ENCODE peak calls at places on chromosomes 13 and 19, in nine cellular contexts. L is SK-N-SH, G is ovary, O is A549, I is stomach, H is K562, B is transverse colon, D is sigmoid colon, J is H1. A is an unnamed sample.

GRCh38 chr13:49784886-49785570 is 7.5 kb downstream of the KPNA3 start:
- DNase-seq in B (no peak), L (no peak), I (no peak), G (no peak), H (no peak), O (no peak), J (no peak), D (no peak), A (no peak)

GRCh38 chr19:35908977-35909683 is 1.0 kb upstream of the TYROBP start:
- DNase-seq in B (peak), I (peak), G (no peak), D (peak), L (no peak), O (no peak), H (peak), J (no peak), A (peak)

GRCh38 chr13:43041368-43041921 is 18.1 kb downstream of the DNAJC15 start:
- DNase-seq in O (no peak), J (no peak), H (no peak), D (no peak), L (no peak), I (no peak), B (no peak), G (no peak), A (no peak)

GRCh38 chr13:38530492-38530891 is 156.4 kb upstream of the FREM2 start:
- DNase-seq in G (no peak), I (no peak), D (no peak), J (no peak), L (peak), B (no peak), H (no peak), O (no peak), A (no peak)

GRCh38 chr19:35509018-35509652 is 4.3 kb downstream of the DMKN start:
- DNase-seq in G (peak), I (peak), J (peak), B (peak), L (no peak), O (no peak), D (no peak), H (peak), A (no peak)

GRCh38 chr13:77519808-77520207 is 15.7 kb upstream of the SCEL start:
- DNase-seq in B (no peak), J (no peak), O (no peak), L (no peak), G (no peak), D (no peak), H (no peak), I (no peak), A (no peak)

GRCh38 chr19:21143846-21144245 is 2.0 kb downstream of the ZNF431 start:
- DNase-seq in H (peak), D (no peak), G (no peak), L (no peak), I (no peak), B (no peak), O (no peak), J (no peak), A (no peak)

GRCh38 chr13:26759907-26760834 is at the start of gene GPR12:
- DNase-seq in D (no peak), I (no peak), L (peak), H (no peak), B (no peak), G (no peak), O (no peak), J (no peak), A (no peak)

GRCh38 chr19:5156231-5156986 is 184.2 kb downstream of the PTPRS start:
- DNase-seq in G (no peak), D (no peak), B (no peak), H (no peak), L (peak), I (no peak), J (no peak), O (no peak), A (no peak)

GRCh38 chr19:4556574-4557185 is 2.8 kb downstream of the SEMA6B start:
- DNase-seq in G (no peak), H (peak), O (peak), B (peak), J (peak), D (no peak), L (peak), I (no peak), A (no peak)

GRCh38 chr19:7932930-7933300 is 7.0 kb upstream of the CTXN1 start:
- DNase-seq in H (no peak), O (no peak), B (no peak), L (no peak), J (no peak), I (no peak), G (peak), D (no peak), A (no peak)

GRCh38 chr19:53977991-53978731 is 13.3 kb upstream of the CACNG6 start:
- DNase-seq in L (peak), O (peak), B (no peak), J (peak), G (no peak), D (no peak), H (peak), I (no peak), A (no peak)

GRCh38 chr13:52665325-52665724 is 12.7 kb downstream of the SUGT1 start:
- DNase-seq in B (no peak), J (no peak), G (no peak), D (no peak), H (no peak), L (peak), I (no peak), O (peak), A (no peak)

GRCh38 chr19:6126335-6126974 is 9.0 kb upstream of the ACSBG2 start:
- DNase-seq in B (no peak), H (peak), L (peak), I (no peak), G (no peak), O (peak), D (no peak), J (no peak), A (no peak)

GRCh38 chr19:55650602-55651230 is 2.7 kb downstream of the CCDC106 start:
- DNase-seq in I (no peak), L (peak), G (no peak), J (no peak), H (no peak), D (no peak), B (no peak), O (no peak), A (no peak)

GRCh38 chr13:111952814-111953213 is 114.1 kb upstream of the SOX1 start:
- DNase-seq in L (no peak), B (no peak), H (no peak), O (no peak), D (no peak), J (peak), G (no peak), I (no peak), A (no peak)

GRCh38 chr13:98987275-98987674 is 9.4 kb upstream of the DOCK9 start:
- DNase-seq in J (no peak), L (no peak), G (no peak), B (no peak), I (no peak), D (no peak), H (no peak), O (no peak), A (no peak)

GRCh38 chr13:43185206-43185605 is 161.8 kb downstream of the DNAJC15 start:
- DNase-seq in B (no peak), J (no peak), O (no peak), I (no peak), G (no peak), D (no peak), H (no peak), L (no peak), A (no peak)

GRCh38 chr19:15779756-15780476 is 7.5 kb upstream of the OR10H5 start:
- DNase-seq in G (peak), L (no peak), I (peak), H (no peak), J (no peak), O (no peak), D (peak), B (peak), A (peak)

GRCh38 chr13:73351730-73352129 is 292.9 kb downstream of the KLF5 start:
- DNase-seq in D (no peak), J (no peak), O (no peak), G (no peak), B (no peak), I (no peak), H (no peak), L (no peak), A (no peak)

GRCh38 chr13:59094149-59094548 is 1069.6 kb downstream of the DIAPH3 start:
- DNase-seq in J (no peak), O (no peak), G (no peak), I (no peak), L (no peak), H (no peak), B (no peak), D (no peak), A (no peak)
- TF ChIP-seq EP300 in J (no peak), O (no peak), G (no peak), I (no peak), L (no peak), H (no peak), B (no peak), D (no peak), A (no peak)

DNA sequence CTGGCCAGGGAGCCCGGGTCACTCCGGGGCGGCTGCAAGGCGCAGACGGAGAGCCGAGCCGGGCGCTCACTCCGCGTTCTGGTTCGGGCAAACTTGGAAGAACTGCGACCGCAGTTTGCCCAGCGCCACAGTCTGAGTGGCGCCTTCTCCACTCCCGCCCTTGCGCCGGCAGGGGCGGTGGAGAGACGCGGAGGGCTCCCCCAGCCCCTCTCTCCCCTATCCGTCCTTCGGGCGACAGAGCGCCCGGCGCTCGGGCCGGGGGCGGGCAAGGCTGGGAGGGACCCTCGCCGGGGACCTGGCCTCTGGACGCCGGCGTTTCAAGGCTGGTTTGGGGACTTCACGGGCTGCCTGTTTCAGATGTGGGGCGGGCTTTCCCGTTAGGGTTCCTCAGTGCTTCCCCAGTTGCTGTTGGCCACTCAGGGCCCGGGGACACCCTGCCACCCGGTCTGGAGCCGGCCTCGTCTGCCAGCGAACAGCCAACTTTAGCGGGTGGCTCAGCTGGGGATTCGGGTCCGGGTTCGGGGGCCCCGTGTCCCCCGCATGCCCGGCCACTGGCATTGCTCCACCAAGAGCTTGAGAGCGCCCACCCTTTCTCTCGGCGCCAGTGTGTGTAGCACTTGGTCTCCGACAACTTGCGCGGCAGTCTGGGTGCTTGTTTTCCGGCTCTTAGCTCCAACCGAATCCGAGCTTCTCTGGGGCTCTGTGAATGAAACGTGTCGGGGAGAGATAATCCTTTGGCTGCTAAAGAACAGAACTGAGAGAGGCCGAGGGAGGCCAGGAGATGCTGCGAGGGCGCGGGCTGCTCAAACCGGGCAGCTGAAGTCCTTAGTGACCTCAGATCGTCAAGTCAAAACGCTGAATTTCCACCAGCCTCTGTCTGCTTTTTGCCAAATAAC is 1.5 kb downstream of the GPC6 start:
- DNase-seq in H (peak), L (peak), I (peak), B (peak), O (no peak), D (peak), G (peak), J (peak), A (peak)
- TF ChIP-seq CTCF in H (no peak), L (peak), I (no peak), B (no peak), O (peak), D (no peak), G (peak), J (peak), A (peak)

GRCh38 chr19:49338691-49339363 is 3.6 kb downstream of the CD37 start:
- DNase-seq in D (peak), J (peak), H (peak), I (peak), O (peak), B (peak), L (peak), G (peak), A (peak)

GRCh38 chr19:49339364-49340068 is 4.3 kb downstream of the CD37 start:
- DNase-seq in L (peak), I (peak), G (peak), O (no peak), J (peak), B (peak), H (peak), D (peak), A (peak)

GRCh38 chr19:49337267-49338022 is 2.2 kb downstream of the CD37 start:
- DNase-seq in G (no peak), O (no peak), B (no peak), D (no peak), H (no peak), L (no peak), I (no peak), J (no peak), A (no peak)

GRCh38 chr19:49336482-49337266 is 1.5 kb downstream of the CD37 start:
- DNase-seq in H (no peak), I (no peak), L (no peak), J (no peak), D (no peak), O (no peak), B (no peak), G (no peak), A (no peak)

DNA sequence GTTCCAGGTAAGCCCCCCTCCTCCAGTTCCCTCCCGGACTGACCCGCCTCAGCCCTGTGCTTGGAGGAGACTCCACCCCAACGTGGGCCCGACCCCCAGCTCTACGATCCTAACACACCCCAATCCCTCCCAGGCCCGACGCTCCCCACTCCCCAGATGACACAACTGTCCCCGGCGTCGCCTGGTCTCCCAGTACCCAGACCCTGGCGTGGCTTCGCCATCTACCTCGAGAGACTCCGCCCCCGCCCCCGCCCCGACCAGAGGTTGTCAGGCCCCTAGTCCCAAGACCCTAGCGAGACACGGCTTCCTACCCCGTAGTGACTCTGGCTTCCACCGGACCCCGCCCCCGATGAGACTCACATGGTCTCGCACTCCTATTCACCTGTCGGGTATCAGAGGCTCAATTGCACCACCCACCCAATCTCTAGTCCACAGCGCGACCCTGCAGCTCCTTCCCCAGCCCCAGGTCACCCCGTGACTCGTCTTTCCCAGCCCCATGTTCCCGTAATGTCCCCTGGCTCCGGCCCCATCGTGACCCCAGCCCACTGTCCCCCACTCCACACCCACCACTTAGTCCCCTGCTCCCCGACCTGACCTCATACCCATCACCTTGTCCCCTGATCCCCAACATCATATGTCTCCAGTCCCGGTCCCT is 2.9 kb downstream of the CD37 start:
- DNase-seq in I (no peak), J (peak), B (no peak), D (no peak), G (no peak), O (no peak), H (no peak), L (no peak), A (no peak)
- TF ChIP-seq EP300 in I (no peak), J (no peak), B (no peak), D (no peak), G (no peak), O (no peak), H (no peak), L (no peak), A (no peak)

GRCh38 chr13:37442996-37443395 is 155.6 kb downstream of the POSTN start:
- DNase-seq in L (no peak), G (no peak), B (no peak), J (no peak), D (no peak), H (no peak), I (no peak), O (no peak), A (no peak)

GRCh38 chr13:37453246-37453645 is 145.3 kb downstream of the POSTN start:
- DNase-seq in G (no peak), D (no peak), O (no peak), I (no peak), J (no peak), B (no peak), H (no peak), L (no peak), A (no peak)

GRCh38 chr13:37446503-37446902 is 152.1 kb downstream of the POSTN start:
- DNase-seq in D (no peak), G (no peak), O (no peak), I (no peak), J (no peak), L (no peak), B (no peak), H (no peak), A (no peak)

GRCh38 chr13:37443538-37443937 is 155.0 kb downstream of the POSTN start:
- DNase-seq in L (no peak), I (no peak), H (no peak), J (no peak), G (no peak), B (no peak), O (no peak), D (no peak), A (no peak)

DNA sequence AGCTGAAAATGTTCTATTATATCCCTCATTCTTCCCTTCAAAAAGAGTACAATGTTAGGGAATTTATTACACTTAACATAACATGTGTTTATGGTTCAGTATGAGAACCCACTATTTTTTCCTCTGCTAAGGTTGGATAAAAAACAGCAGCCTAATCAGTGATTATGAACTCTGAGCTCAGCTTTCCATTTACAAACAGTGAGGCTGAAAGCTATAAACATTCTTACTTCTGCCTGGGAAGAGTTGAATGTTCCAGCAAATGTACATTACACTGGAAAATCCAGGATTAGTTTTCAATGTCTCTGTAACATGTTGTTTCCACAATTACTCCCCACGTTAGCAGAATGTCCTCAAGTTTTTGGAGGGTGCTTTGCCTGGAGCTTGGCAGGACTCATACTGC is 150.5 kb downstream of the POSTN start:
- DNase-seq in D (no peak), I (no peak), G (no peak), O (no peak), H (no peak), L (no peak), J (no peak), B (no peak), A (no peak)
- TF ChIP-seq CTCF in D (no peak), I (no peak), G (no peak), O (no peak), H (no peak), L (no peak), J (no peak), B (no peak), A (no peak)

GRCh38 chr19:1066748-1067340 is at the start of gene ARHGAP45:
- DNase-seq in J (peak), H (peak), G (no peak), B (peak), O (no peak), I (peak), D (no peak), L (peak), A (no peak)
- TF ChIP-seq EP300 in J (no peak), H (no peak), G (no peak), B (no peak), O (no peak), I (no peak), D (no peak), L (no peak), A (no peak)

GRCh38 chr13:25679936-25680335 is 308.2 kb downstream of the ATP8A2 start:
- DNase-seq in O (no peak), D (no peak), L (no peak), J (no peak), G (no peak), I (no peak), H (no peak), B (no peak), A (no peak)

GRCh38 chr13:25679154-25679553 is 307.4 kb downstream of the ATP8A2 start:
- DNase-seq in J (no peak), I (no peak), H (no peak), L (no peak), B (no peak), D (no peak), O (no peak), G (no peak), A (no peak)

GRCh38 chr13:25677956-25678355 is 306.2 kb downstream of the ATP8A2 start:
- DNase-seq in G (no peak), B (no peak), D (no peak), L (no peak), O (no peak), H (no peak), J (no peak), I (no peak), A (no peak)

GRCh38 chr13:25675060-25675459 is 303.3 kb downstream of the ATP8A2 start:
- DNase-seq in H (no peak), O (no peak), J (no peak), D (no peak), I (no peak), B (no peak), L (no peak), G (no peak), A (no peak)

DNA sequence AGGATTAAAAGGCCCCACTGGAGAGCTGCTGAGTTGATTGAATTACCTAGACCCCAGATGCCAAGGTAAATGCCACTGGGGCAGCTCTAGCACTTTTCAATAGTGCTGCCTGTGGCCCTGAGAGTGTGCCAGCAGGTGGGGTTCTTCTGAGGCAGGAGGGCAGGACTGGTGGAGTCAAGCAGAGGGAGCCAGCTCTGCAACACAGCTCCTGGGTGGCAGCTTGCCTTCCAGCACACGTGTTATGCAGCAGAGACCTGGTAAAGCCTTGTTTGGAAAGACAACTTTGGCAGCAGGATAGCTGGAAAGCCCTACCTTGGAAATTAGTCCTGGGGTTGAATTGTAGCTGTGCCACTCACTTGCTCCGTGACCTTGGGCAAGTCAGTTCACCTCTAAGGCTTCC is 306.6 kb downstream of the ATP8A2 start:
- DNase-seq in J (no peak), L (no peak), G (no peak), O (no peak), D (no peak), I (peak), B (peak), H (no peak), A (no peak)
- TF ChIP-seq CTCF in J (peak), L (no peak), G (no peak), O (no peak), D (no peak), I (no peak), B (peak), H (no peak), A (no peak)

DNA sequence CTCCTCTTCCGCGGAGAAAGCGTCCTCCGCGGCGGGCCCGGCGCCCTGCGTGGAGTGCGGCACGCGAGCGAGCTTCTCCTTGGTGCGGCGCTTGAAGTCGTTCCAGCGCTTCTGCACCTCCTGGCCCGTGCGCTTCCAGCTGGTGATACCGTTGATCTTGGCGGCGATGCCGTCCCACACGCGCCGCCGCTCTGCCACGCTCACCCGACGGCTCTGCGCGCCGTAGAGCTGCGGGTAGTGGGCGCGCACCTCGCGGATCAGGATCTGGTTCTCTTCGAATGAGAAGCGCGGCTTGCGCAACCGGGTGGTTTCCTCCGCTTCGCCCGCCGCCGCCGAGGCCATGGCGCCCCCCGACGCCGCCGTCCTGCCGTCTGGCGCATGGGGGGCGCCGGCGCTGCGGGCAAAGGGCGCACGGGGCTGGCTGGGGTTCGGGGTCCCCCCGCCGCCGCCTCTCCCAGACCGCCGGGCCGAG is 945 bp downstream of the MYPOP start:
- DNase-seq in G (peak), O (no peak), B (peak), L (peak), I (peak), H (no peak), J (no peak), D (peak), A (peak)
- TF ChIP-seq EP300 in G (no peak), O (no peak), B (no peak), L (no peak), I (no peak), H (no peak), J (no peak), D (no peak), A (no peak)

A was measured in tibial nerve.